ENCODE peak calls at places on chromosomes 12 and 14, in four cellular contexts. E, A, M and V are unnamed samples.

GRCh38 chr14:92579244-92579643 is 65.7 kb downstream of the RIN3 start:
- DNase-seq in E (no peak), A (no peak), M (no peak), V (peak)

GRCh38 chr14:74616507-74616906 is 4.5 kb upstream of the LTBP2 start:
- DNase-seq in E (peak), A (no peak), M (no peak), V (peak)

GRCh38 chr12:54010053-54010971 is 1.5 kb downstream of the HOXC8 start:
- DNase-seq in E (no peak), A (no peak), M (no peak), V (no peak)

GRCh38 chr14:56587701-56588100 is 8.1 kb downstream of the TMEM260 start:
- DNase-seq in E (no peak), A (no peak), M (no peak), V (no peak)

GRCh38 chr14:76926521-76927251 is 100.5 kb downstream of the LRRC74A start:
- DNase-seq in E (no peak), A (peak), M (peak), V (peak)

GRCh38 chr14:102390064-102390463 is 27.3 kb downstream of the TECPR2 start:
- DNase-seq in E (no peak), A (no peak), M (no peak), V (peak)

GRCh38 chr14:56145965-56146364 is 27.8 kb downstream of the PELI2 start:
- DNase-seq in E (no peak), A (no peak), M (no peak), V (peak)

GRCh38 chr12:21940972-21941521 is at the start of gene ABCC9:
- DNase-seq in E (no peak), A (no peak), M (no peak), V (peak)

GRCh38 chr12:127770123-127770522 is 496.8 kb upstream of the TMEM132C start:
- DNase-seq in E (no peak), A (no peak), M (no peak), V (no peak)

GRCh38 chr14:62629070-62629580 is 416.1 kb downstream of the KCNH5 start:
- DNase-seq in E (no peak), A (no peak), M (no peak), V (no peak)

GRCh38 chr14:77268989-77269595 is 1.9 kb downstream of the NGB start:
- DNase-seq in E (peak), A (no peak), M (no peak), V (no peak)

GRCh38 chr14:88553886-88554457 is 835 bp downstream of the PTPN21 start:
- DNase-seq in E (no peak), A (no peak), M (no peak), V (peak)

GRCh38 chr12:59780605-59781135 is 184.8 kb downstream of the SLC16A7 start:
- DNase-seq in E (no peak), A (no peak), M (no peak), V (peak)

GRCh38 chr12:12561305-12562015 is 1.2 kb downstream of the DUSP16 start:
- DNase-seq in E (no peak), A (peak), M (no peak), V (peak)

GRCh38 chr12:70826156-70826555 is 94.4 kb downstream of the PTPRR start:
- DNase-seq in E (no peak), A (no peak), M (no peak), V (no peak)

GRCh38 chr12:117590386-117590785 is 229.0 kb upstream of the NOS1 start:
- DNase-seq in E (no peak), A (no peak), M (no peak), V (no peak)

GRCh38 chr12:242496-242895 is 20.1 kb downstream of the SLC6A13 start:
- DNase-seq in E (no peak), A (no peak), M (no peak), V (no peak)

GRCh38 chr12:53224268-53224896 is 7.6 kb downstream of the RARG start:
- DNase-seq in E (peak), A (no peak), M (no peak), V (no peak)

GRCh38 chr14:39184628-39185255 is 9.7 kb downstream of the PNN start:
- DNase-seq in E (no peak), A (no peak), M (no peak), V (no peak)

GRCh38 chr12:113724703-113725556 is 241.2 kb downstream of the RBM19 start:
- DNase-seq in E (no peak), A (no peak), M (no peak), V (no peak)

GRCh38 chr14:59301354-59301753 is 112.9 kb downstream of the DAAM1 start:
- DNase-seq in E (no peak), A (no peak), M (no peak), V (no peak)

GRCh38 chr12:8993827-8994226 is 4.5 kb downstream of the KLRG1 start:
- DNase-seq in E (no peak), A (no peak), M (no peak), V (no peak)

GRCh38 chr14:70707138-70708038 is 65.7 kb downstream of the TTC9 start:
- DNase-seq in E (peak), A (no peak), M (no peak), V (no peak)

GRCh38 chr14:54840336-54840735 is 62.3 kb downstream of the GCH1 start:
- DNase-seq in E (no peak), A (no peak), M (no peak), V (no peak)

GRCh38 chr12:110431957-110432587 is 18.1 kb downstream of the ARPC3 start:
- DNase-seq in E (no peak), A (no peak), M (no peak), V (no peak)